ENCODE peak calls at places on chromosome 1, in six cellular contexts. L, F, W, T, A and C are unnamed samples.

GRCh38 chr1:5611855-5612254 is 380.4 kb downstream of the NPHP4 start:
- DNase-seq in T (no peak), L (no peak), A (peak; percentile 84), W (no peak), F (no peak), C (no peak)

GRCh38 chr1:118160825-118161224 is 24.2 kb downstream of the SPAG17 start:
- DNase-seq in F (no peak), W (no peak), A (no peak), T (no peak), L (no peak), C (no peak)

GRCh38 chr1:220775238-220775853 is 11.4 kb upstream of the MTARC1 start:
- DNase-seq in W (peak; percentile 47), T (no peak), L (peak; percentile 62), A (no peak), F (peak; percentile 59), C (no peak)

GRCh38 chr1:115674011-115674410 is 32.2 kb downstream of the VANGL1 start:
- DNase-seq in A (no peak), T (no peak), L (no peak), W (no peak), F (no peak), C (no peak)

GRCh38 chr1:167704767-167705166 is 17.0 kb upstream of the MPZL1 start:
- DNase-seq in W (no peak), F (no peak), L (no peak), T (no peak), A (no peak), C (no peak)

GRCh38 chr1:206002160-206002559 is 1.0 kb downstream of the RAB7B start:
- DNase-seq in T (no peak), L (no peak), F (no peak), A (peak; percentile 75), W (no peak), C (no peak)

GRCh38 chr1:208047476-208047934 is 136.6 kb upstream of the CD34 start:
- DNase-seq in A (peak; percentile 92), W (no peak), T (peak; percentile 43), F (peak; percentile 61), L (peak; percentile 74), C (peak; percentile 86)

GRCh38 chr1:112557385-112557784 is 48.6 kb downstream of the WNT2B start:
- DNase-seq in F (no peak), W (no peak), L (no peak), A (no peak), T (peak; percentile 62), C (no peak)

GRCh38 chr1:8096105-8097011 is 70.2 kb upstream of the ERRFI1 start:
- DNase-seq in F (no peak), W (no peak), A (no peak), L (no peak), T (peak; percentile 85), C (no peak)

GRCh38 chr1:167500283-167500860 is 18.0 kb downstream of the CD247 start:
- DNase-seq in A (no peak), L (no peak), W (no peak), T (no peak), F (no peak), C (no peak)

GRCh38 chr1:227388214-227388613 is 69.9 kb upstream of the CDC42BPA start:
- DNase-seq in L (no peak), T (no peak), A (no peak), F (no peak), W (no peak), C (no peak)

GRCh38 chr1:31027693-31028526 is 37.6 kb downstream of the PUM1 start:
- DNase-seq in F (no peak), A (no peak), L (no peak), W (no peak), T (no peak), C (no peak)

GRCh38 chr1:17122449-17123194 is 3.4 kb upstream of the PADI2 start:
- DNase-seq in A (no peak), W (no peak), T (peak; percentile 81), L (peak; percentile 33), F (peak; percentile 49), C (no peak)

GRCh38 chr1:1217621-1218523 is 3.9 kb upstream of the TNFRSF4 start:
- DNase-seq in F (no peak), L (no peak), A (no peak), W (no peak), T (no peak), C (no peak)

GRCh38 chr1:204202481-204202880 is 6.2 kb upstream of the KISS1 start:
- DNase-seq in A (peak; percentile 50), T (no peak), W (no peak), L (no peak), F (no peak), C (no peak)

GRCh38 chr1:193105821-193106177 is 585 bp upstream of the GLRX2 start:
- DNase-seq in W (no peak), T (no peak), L (no peak), F (no peak), A (no peak), C (no peak)

GRCh38 chr1:236850580-236850979 is 55.5 kb downstream of the MTR start:
- DNase-seq in T (no peak), L (no peak), A (no peak), W (no peak), F (no peak), C (no peak)

GRCh38 chr1:116754203-116754977 is at the start of gene CD2:
- DNase-seq in L (no peak), A (no peak), T (no peak), W (no peak), F (peak; percentile 29), C (no peak)

GRCh38 chr1:22077728-22078127 is 25.2 kb downstream of the CDC42 start:
- DNase-seq in W (no peak), F (no peak), L (no peak), T (peak; percentile 44), A (no peak), C (no peak)

GRCh38 chr1:213564215-213564659 is 423.5 kb upstream of the PROX1 start:
- DNase-seq in F (peak; percentile 19), L (peak; percentile 31), A (no peak), W (no peak), T (no peak), C (no peak)

GRCh38 chr1:65791396-65791795 is 1.3 kb upstream of the PDE4B start:
- DNase-seq in T (peak; percentile 41), L (no peak), A (no peak), W (no peak), F (no peak), C (no peak)

GRCh38 chr1:65795311-65795710 is 2.6 kb downstream of the PDE4B start:
- DNase-seq in F (no peak), W (no peak), L (no peak), T (no peak), A (no peak), C (no peak)

GRCh38 chr1:65791860-65792670 is 630 bp upstream of the PDE4B start:
- DNase-seq in F (peak; percentile 8), T (peak; percentile 24), A (no peak), L (no peak), W (no peak), C (peak; percentile 61)

GRCh38 chr1:65793359-65793732 is 651 bp downstream of the PDE4B start:
- DNase-seq in F (no peak), A (no peak), L (no peak), W (no peak), T (peak; percentile 11), C (no peak)

GRCh38 chr1:65792671-65793358 is at the start of gene PDE4B:
- DNase-seq in L (no peak), A (no peak), W (no peak), F (peak; percentile 24), T (peak; percentile 40), C (no peak)
- H3K4me3 ChIP-seq in L (no peak within 1 kb of the TSS), A (no peak within 1 kb of the TSS), W (no peak within 1 kb of the TSS), F (peak within 1 kb of the TSS; percentile 34), T (peak within 1 kb of the TSS; percentile 53), C (peak within 1 kb of the TSS; percentile 27)

GRCh38 chr1:10424651-10425050 is 5.6 kb upstream of the CENPS start:
- DNase-seq in W (no peak), L (no peak), A (no peak), F (no peak), T (no peak), C (no peak)
- TF ChIP-seq POLR2A in W (no peak), L (no peak), A (no peak), F (no peak), T (no peak), C (no peak)

GRCh38 chr1:14850563-14850962 is 252.1 kb downstream of the KAZN start:
- DNase-seq in L (peak; percentile 73), W (no peak), F (no peak), T (no peak), A (no peak), C (no peak)
- TF ChIP-seq CTCF in L (peak; percentile 69), W (no peak), F (no peak), T (no peak), A (no peak), C (no peak)

DNA sequence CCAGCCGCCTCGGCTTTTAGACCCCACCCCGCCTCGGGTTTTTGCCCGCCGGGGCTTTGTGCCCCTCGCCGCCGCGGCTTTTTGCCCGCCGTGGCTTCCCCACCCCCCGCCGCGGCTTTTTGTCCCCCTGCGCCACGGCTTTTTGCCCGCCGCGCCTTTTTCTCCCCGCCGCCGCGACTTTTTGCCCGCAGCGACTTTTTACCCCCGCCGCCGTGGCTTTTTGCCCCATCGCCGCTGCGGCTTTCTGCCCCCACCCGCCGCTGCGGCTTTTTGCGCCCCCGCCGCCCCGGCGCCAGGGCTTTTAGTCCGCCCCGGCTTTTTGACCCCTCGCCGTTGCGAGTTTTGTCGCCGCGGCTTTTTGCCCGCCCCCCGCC is 474.4 kb downstream of the FAM72C start:
- DNase-seq in T (no peak), L (no peak), F (no peak), W (no peak), A (no peak), C (no peak)
- H3K4me3 ChIP-seq in T (no peak overlapping the region), L (no peak overlapping the region), F (no peak overlapping the region), W (no peak overlapping the region), A (no peak overlapping the region), C (peak overlapping the region; percentile 25)

GRCh38 chr1:77958391-77958790 is 20.5 kb downstream of the FUBP1 start:
- DNase-seq in A (no peak), F (no peak), L (no peak), W (no peak), T (no peak), C (no peak)

GRCh38 chr1:77966291-77966690 is 12.6 kb downstream of the FUBP1 start:
- DNase-seq in A (no peak), L (no peak), W (no peak), F (no peak), T (no peak), C (no peak)

GRCh38 chr1:77956464-77956863 is 22.4 kb downstream of the FUBP1 start:
- DNase-seq in F (no peak), T (no peak), L (peak; percentile 46), A (no peak), W (no peak), C (no peak)

GRCh38 chr1:77958850-77959249 is 20.0 kb downstream of the FUBP1 start:
- DNase-seq in A (no peak), L (no peak), T (no peak), F (no peak), W (no peak), C (no peak)

DNA sequence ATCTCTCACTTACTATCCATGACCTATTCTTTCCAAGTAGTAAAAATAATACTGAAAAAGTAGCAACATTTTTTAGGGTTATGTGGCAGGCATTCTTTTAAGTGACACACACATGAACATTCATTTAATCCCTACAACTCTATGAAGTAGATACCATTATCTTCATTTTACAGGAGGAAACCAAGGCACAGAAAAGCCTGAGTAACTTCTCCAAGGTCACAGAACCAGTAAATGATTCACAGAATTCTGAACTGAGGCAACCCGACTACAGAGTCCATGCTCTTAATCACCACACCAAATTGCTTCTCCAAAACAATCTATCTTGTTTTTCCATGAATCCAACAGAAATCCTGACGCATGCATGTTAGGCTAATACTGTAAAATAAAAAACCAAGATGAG is 17.5 kb downstream of the FUBP1 start:
- DNase-seq in L (no peak), T (no peak), A (no peak), F (no peak), W (peak; percentile 32), C (no peak)
- TF ChIP-seq POLR2A in L (no peak), T (no peak), A (no peak), F (no peak), W (no peak), C (no peak)